ENCODE peak calls at places on chromosomes 13 and 19, in eight cellular contexts. A is WTC11, U is glutamatergic neuron, X is nephron progenitor cell, D is Peyer's patch, M is transverse colon, O is HFF-Myc, E is A549. Y is an unnamed sample.

GRCh38 chr19:28213476-28214082 is 999.4 kb downstream of the UQCRFS1 start:
- DNase-seq in A (no peak), U (no peak), X (no peak), D (no peak), M (no peak), O (no peak), E (no peak), Y (no peak)

GRCh38 chr19:17488593-17489391 is 18.5 kb downstream of the SLC27A1 start:
- DNase-seq in A (peak), U (peak), X (peak), D (peak), M (peak), O (no peak), E (no peak), Y (no peak)

GRCh38 chr13:33730147-33730546 is 87.8 kb upstream of the RFC3 start:
- DNase-seq in A (no peak), U (no peak), X (no peak), D (no peak), M (no peak), O (no peak), E (no peak), Y (no peak)

GRCh38 chr19:27694361-27695055 is 1518.4 kb downstream of the UQCRFS1 start:
- DNase-seq in A (no peak), U (no peak), X (no peak), D (no peak), M (no peak), O (no peak), E (no peak), Y (no peak)

GRCh38 chr13:27789495-27790303 is 2.6 kb upstream of the GSX1 start:
- DNase-seq in A (peak), U (peak), X (peak), D (no peak), M (no peak), O (no peak), E (no peak), Y (no peak)

GRCh38 chr19:4534836-4535658 is at the start of gene PLIN5:
- DNase-seq in A (peak), U (peak), X (peak), D (peak), M (peak), O (peak), E (peak), Y (peak)

GRCh38 chr13:95137096-95137495 is 164.2 kb downstream of the ABCC4 start:
- DNase-seq in A (no peak), U (no peak), X (no peak), D (no peak), M (no peak), O (no peak), E (no peak), Y (peak)

GRCh38 chr13:99085139-99085845 is 107.4 kb upstream of the DOCK9 start:
- DNase-seq in A (peak), U (no peak), X (peak), D (no peak), M (no peak), O (no peak), E (no peak), Y (no peak)

GRCh38 chr19:3224346-3225325 is at the start of gene CELF5:
- DNase-seq in A (peak), U (peak), X (peak), D (no peak), M (peak), O (no peak), E (peak), Y (no peak)
- TF ChIP-seq CTCF in A (peak), U (peak), X (peak), D (peak), M (peak), O (no peak), E (peak), Y (peak)

DNA sequence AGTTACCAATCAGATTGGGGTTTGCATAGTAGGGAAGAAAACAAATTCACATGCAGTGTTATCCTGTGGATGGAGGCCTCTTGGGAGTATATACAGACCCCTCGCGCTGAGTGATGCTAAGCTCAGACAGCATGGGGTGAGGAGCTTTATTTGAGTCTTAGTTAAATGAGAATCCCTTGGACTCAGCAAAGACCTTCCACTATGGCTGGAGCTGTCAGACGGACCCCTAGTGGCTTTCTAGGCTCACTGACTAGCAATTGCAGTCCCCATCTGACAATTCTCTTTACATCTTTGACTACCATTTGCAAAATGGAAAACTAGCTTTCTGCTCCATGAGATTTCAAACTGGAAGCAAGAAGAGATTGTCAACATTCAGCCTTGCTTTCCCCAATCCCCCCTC is 90.4 kb downstream of the STOML3 start:
- DNase-seq in A (peak), U (peak), X (no peak), D (no peak), M (no peak), O (no peak), E (peak), Y (no peak)
- TF ChIP-seq CTCF in A (no peak), U (no peak), X (peak), D (no peak), M (no peak), O (peak), E (no peak), Y (peak)

DNA sequence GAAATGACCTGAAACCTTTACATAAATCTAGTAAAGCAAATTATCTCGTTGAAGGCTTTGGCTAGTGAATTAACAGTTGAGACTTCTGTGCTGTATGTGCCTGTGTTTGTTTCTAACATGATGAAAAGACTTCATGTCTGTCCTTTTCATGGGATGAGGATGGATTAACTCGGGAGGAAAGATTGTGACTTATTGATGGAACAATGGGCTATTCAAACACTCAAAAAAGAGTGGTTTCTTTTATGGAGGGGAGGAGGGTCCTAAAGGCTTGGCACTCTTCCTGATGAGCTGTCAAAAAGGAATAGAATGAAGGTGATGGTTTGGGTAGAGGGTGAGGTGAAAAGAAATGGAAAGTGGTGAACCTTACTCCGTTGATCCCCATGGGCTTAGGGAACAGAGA is 44.5 kb upstream of the FRY start:
- DNase-seq in A (no peak), U (no peak), X (no peak), D (no peak), M (no peak), O (no peak), E (no peak), Y (no peak)
- TF ChIP-seq CTCF in A (no peak), U (no peak), X (no peak), D (no peak), M (no peak), O (no peak), E (no peak), Y (no peak)

GRCh38 chr19:43934055-43934984 is 762 bp downstream of the ZNF45 start:
- DNase-seq in A (no peak), U (no peak), X (no peak), D (no peak), M (no peak), O (no peak), E (peak), Y (no peak)
- TF ChIP-seq CTCF in A (no peak), U (no peak), X (no peak), D (no peak), M (no peak), O (no peak), E (no peak), Y (peak)

GRCh38 chr13:39811696-39812095 is 156.2 kb downstream of the COG6 start:
- DNase-seq in A (no peak), U (no peak), X (no peak), D (no peak), M (no peak), O (no peak), E (no peak), Y (no peak)

GRCh38 chr13:39811051-39811450 is 155.6 kb downstream of the COG6 start:
- DNase-seq in A (no peak), U (no peak), X (no peak), D (no peak), M (no peak), O (no peak), E (no peak), Y (no peak)

GRCh38 chr13:39815345-39816111 is 160.1 kb downstream of the COG6 start:
- DNase-seq in A (no peak), U (no peak), X (no peak), D (no peak), M (no peak), O (no peak), E (no peak), Y (peak)

GRCh38 chr13:39809466-39809865 is 154.0 kb downstream of the COG6 start:
- DNase-seq in A (no peak), U (no peak), X (no peak), D (no peak), M (no peak), O (no peak), E (no peak), Y (no peak)

GRCh38 chr13:39810091-39810877 is 154.8 kb downstream of the COG6 start:
- DNase-seq in A (no peak), U (no peak), X (no peak), D (no peak), M (no peak), O (no peak), E (no peak), Y (no peak)
- TF ChIP-seq CTCF in A (no peak), U (no peak), X (no peak), D (no peak), M (no peak), O (no peak), E (no peak), Y (peak)

DNA sequence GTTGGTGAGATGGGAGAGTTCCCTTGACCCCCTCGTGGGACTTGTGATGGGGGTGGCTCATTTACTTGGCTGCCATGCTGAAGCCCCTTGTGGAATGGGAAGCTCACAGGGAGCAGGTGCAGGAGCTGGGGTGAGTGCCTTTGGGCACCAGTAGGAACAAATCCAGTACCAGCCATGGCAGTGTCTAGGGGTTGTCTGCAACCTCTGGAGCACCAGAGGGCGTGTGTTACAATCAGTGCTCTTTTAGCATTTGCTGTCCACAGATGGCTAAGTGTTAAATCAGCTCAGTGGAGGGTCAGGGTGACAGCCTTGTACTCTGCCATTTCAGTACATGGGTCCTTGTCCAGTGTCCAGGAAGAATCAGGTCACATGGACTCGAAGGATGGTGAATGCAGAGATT is 75.6 kb downstream of the ATP8A2 start:
- DNase-seq in A (no peak), U (no peak), X (no peak), D (no peak), M (no peak), O (no peak), E (no peak), Y (no peak)
- TF ChIP-seq CTCF in A (no peak), U (no peak), X (no peak), D (no peak), M (no peak), O (no peak), E (no peak), Y (no peak)

DNA sequence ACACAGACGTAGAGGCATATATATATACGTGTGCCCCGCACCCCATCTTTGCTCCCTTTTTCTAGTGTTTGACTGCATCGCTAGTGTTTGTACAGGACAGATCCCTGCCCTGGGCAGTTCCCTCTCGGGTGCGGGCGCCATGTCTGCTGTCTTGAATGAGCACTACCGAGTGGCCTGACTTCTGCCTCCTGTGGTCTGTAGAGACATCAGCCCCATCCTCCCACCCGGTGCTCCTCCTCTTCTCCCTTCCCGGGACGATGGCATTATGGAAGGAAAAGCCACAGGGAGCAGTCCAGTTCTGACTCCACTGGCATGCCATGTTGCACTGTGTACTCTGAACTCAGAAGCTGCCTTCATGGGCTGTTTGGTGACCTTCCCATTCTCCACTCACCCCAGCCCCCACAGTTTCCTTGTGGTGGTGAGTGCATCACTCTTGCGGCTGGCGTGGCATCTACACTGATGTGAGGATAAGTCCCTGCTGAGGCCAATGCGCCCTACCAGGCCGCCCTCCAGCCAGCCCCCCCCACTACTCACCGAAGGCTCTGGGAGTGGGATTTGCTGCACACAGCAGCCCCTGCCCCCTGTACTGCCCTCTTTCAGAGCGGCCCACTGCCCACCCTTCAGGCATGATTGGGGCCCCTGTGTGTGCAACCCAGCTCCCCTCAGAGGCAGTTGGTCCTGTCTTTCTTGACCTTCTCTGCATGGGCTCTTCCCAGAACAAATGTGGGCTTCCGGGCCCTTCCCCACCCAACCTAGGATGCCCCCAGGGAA is 25.2 kb downstream of the TDRD12 start:
- DNase-seq in A (no peak), U (no peak), X (no peak), D (no peak), M (no peak), O (no peak), E (no peak), Y (no peak)
- TF ChIP-seq CTCF in A (no peak), U (no peak), X (no peak), D (no peak), M (no peak), O (no peak), E (no peak), Y (no peak)

GRCh38 chr13:107091386-107091785 is 523.4 kb upstream of the ARGLU1 start:
- DNase-seq in A (no peak), U (no peak), X (no peak), D (no peak), M (no peak), O (no peak), E (no peak), Y (no peak)
- TF ChIP-seq CTCF in A (no peak), U (no peak), X (no peak), D (no peak), M (no peak), O (no peak), E (no peak), Y (no peak)

GRCh38 chr19:9914001-9914314 is 22.4 kb downstream of the OLFM2 start:
- DNase-seq in A (peak), U (no peak), X (no peak), D (no peak), M (no peak), O (no peak), E (peak), Y (no peak)

GRCh38 chr19:9912551-9913236 is 23.6 kb downstream of the OLFM2 start:
- DNase-seq in A (no peak), U (no peak), X (no peak), D (no peak), M (no peak), O (no peak), E (no peak), Y (no peak)

GRCh38 chr19:9911524-9911923 is 24.8 kb downstream of the OLFM2 start:
- DNase-seq in A (no peak), U (no peak), X (no peak), D (no peak), M (no peak), O (no peak), E (no peak), Y (no peak)

GRCh38 chr19:9914315-9915207 is 21.8 kb downstream of the OLFM2 start:
- DNase-seq in A (peak), U (peak), X (peak), D (peak), M (peak), O (peak), E (peak), Y (peak)

DNA sequence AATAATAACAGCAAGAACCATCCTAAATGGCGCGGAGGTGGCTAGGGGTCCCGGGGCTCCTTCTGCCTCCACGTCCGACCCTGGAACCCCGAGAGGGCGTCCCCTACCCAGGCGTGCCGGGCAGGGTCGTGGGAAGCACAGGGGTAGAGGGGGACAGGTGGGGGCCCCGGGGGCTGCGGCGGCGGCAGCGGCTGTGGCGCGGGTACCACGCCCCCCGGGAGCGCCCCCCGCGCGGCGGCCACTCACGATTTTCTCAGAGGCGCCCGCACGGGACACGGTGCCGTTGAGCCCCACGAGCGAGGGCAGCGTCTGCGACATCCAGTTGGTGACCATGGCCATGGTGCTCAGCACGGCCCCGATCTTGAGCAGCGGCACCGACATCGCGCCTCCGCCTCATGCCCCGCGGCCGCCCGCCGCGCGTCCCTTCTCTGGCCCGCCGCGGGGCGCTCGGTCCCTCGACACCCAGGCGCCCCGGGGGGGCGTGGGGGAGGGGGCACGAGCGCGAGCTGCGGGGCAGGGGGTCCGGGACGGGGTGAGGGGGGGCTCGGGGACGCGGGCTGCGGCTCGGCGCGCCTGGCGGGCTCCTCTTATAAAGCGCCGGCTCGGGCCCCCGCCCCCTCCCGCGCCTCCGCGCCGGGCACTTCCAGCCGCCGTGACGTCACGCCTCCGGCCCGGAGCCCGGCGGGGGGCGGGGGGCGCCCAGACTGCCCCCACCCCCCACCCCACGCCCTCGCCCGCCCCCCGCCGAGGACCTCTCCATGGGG is 22.9 kb downstream of the OLFM2 start:
- DNase-seq in A (peak), U (peak), X (peak), D (no peak), M (peak), O (no peak), E (peak), Y (no peak)
- TF ChIP-seq CTCF in A (no peak), U (no peak), X (no peak), D (no peak), M (no peak), O (no peak), E (no peak), Y (no peak)